ENCODE peak calls at places on chromosomes 13 and 19, in four cellular contexts. I is CD4-positive, alpha-beta memory T cell; L is esophagus squamous epithelium; K is left ventricle myocardium inferior. F is an unnamed sample. For H3K4me1, the result is how much of the 10 kb centered on the place peaks cover.

GRCh38 chr13:38763446-38764381 is 76.8 kb downstream of the FREM2 start:
- DNase-seq in K (no peak), I (no peak), L (no peak), F (no peak)

GRCh38 chr13:84192125-84192524 is 309.9 kb upstream of the SLITRK1 start:
- DNase-seq in K (no peak), I (no peak), L (no peak), F (no peak)

GRCh38 chr19:45473366-45474190 is 5.8 kb downstream of the FOSB start:
- DNase-seq in L (no peak), I (peak), K (no peak), F (no peak)

GRCh38 chr19:4910594-4911273 is 1.4 kb downstream of the UHRF1 start:
- DNase-seq in L (no peak), I (no peak), K (no peak), F (no peak)

GRCh38 chr19:4583961-4584669 is 24.6 kb upstream of the SEMA6B start:
- DNase-seq in L (no peak), K (no peak), I (no peak), F (no peak)

GRCh38 chr13:48159436-48160225 is 64.7 kb upstream of the MED4 start:
- DNase-seq in I (no peak), K (no peak), L (no peak), F (no peak)

GRCh38 chr19:4060621-4061177 is 6.0 kb downstream of the ZBTB7A start:
- DNase-seq in L (no peak), K (no peak), I (no peak), F (no peak)

GRCh38 chr13:52848455-52849190 is at the start of gene PCDH8:
- DNase-seq in K (no peak), I (no peak), L (no peak), F (no peak)

GRCh38 chr13:83153833-83154232 is 728.4 kb downstream of the SLITRK1 start:
- DNase-seq in I (no peak), K (no peak), L (no peak), F (no peak)

GRCh38 chr13:90950134-90950533 is 397.4 kb upstream of the MIR17HG start:
- DNase-seq in L (no peak), K (no peak), I (no peak), F (no peak)

GRCh38 chr13:34654203-34654602 is 287.9 kb upstream of the NBEA start:
- DNase-seq in K (no peak), I (no peak), L (no peak), F (no peak)

GRCh38 chr19:54430306-54431254 is 15.3 kb downstream of the TTYH1 start:
- DNase-seq in K (peak), I (peak), L (no peak), F (no peak)
- H3K4me3 ChIP-seq in K (peak), I (no peak), L (peak), F (peak)

GRCh38 chr13:98450495-98451167 is 126.3 kb downstream of the STK24 start:
- DNase-seq in L (no peak), K (peak), I (no peak), F (peak)
- H3K27ac ChIP-seq in L (peak), K (peak), I (no peak), F (peak)

GRCh38 chr13:30448441-30448840 is 17.3 kb downstream of the HMGB1 start:
- DNase-seq in I (no peak), K (no peak), L (no peak), F (no peak)
- H3K4me1 ChIP-seq in I (under half), K (under half), L (under half), F (under half)

GRCh38 chr19:33904681-33905080 is 108.0 kb downstream of the KCTD15 start:
- DNase-seq in L (no peak), K (no peak), I (no peak), F (peak)

GRCh38 chr19:33903489-33903850 is 106.8 kb downstream of the KCTD15 start:
- DNase-seq in L (no peak), I (no peak), K (no peak), F (no peak)

GRCh38 chr19:33905473-33905936 is 108.8 kb downstream of the KCTD15 start:
- DNase-seq in K (peak), L (no peak), I (no peak), F (peak)

GRCh38 chr19:33905937-33906577 is 109.4 kb downstream of the KCTD15 start:
- DNase-seq in L (no peak), K (peak), I (no peak), F (peak)

DNA sequence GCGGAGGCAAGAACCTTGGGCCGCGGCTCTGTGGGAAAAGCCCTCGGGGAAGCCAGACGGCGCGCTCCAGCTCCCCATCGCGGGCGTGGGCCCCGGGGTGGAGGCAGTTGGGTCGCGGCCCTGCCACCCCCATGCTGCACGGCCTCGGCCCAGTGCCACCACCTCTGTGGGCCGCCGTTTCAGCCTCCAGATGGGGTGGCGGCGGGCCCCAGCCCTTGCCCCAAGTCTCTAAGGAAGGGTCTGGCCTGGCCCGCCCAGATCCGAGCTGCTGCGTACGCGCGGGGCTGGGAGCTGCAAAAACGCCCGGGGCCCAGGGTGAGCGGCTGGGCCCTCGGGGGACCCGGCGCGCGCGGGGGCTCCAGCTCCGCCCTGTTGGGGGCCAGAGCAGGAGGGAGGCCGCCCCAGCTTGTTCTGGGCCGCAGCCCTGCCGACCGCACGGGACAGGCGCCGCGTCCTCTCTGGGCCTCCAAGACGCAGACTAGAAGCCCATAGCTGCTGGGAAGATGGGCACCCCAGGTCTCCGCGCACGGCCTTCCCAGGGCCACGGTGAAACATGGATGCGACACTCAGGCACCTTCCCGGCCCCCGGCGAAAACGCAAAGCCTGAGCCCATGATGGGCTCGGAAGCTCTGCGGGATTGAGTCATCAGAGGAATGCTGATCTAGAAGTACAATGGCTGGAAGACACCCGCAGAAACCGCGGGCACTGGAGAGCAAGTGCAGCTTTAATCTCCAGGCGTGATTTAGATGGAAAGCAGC is 110.1 kb downstream of the KCTD15 start:
- DNase-seq in K (peak), I (no peak), L (no peak), F (no peak)
- H3K4me3 ChIP-seq in K (peak), I (no peak), L (peak), F (peak)

GRCh38 chr13:110352735-110353134 is 45.7 kb downstream of the COL4A2 start:
- DNase-seq in K (no peak), L (no peak), I (no peak), F (no peak)
- H3K27ac ChIP-seq in K (no peak), L (peak), I (no peak), F (no peak)

DNA sequence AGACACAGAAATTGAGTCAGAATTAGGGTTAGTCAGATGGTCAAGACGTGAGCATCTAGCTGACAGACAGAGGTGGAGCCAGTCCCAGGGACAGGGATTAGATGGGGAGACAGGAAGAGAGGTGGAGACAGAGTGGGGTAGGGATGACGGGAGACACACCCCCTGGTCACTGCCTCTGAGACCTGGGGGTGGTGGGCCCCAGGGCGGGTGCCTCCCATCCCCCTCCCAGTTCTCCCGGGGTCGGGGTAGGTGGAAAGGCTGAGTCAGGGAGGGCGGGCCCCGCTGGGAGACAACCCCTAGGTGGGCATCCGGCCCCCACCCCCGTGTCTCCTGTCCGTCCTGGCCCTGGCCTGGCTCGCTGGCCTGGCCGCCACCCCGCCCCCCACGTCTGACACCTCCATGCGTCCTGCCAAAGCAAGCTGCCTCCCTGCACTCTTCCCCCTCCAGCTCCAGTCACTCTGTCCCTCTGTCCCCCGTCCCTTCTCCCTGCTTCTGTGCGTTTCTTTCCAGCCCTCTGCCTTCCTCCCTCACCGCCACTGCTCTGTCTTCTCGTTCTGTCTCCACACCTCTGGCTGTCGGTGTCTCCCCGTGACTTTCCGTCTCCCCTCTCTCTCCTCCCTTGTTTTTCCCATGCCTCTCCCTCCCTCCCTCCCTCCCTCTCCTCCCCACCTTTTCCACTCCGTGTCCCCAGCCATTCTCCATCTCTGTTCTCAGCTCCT is 15.1 kb downstream of the CCDC97 start:
- DNase-seq in K (peak), L (no peak), I (no peak), F (peak)
- H3K4me1 ChIP-seq in K (half or more), L (half or more), I (under half), F (half or more)